ENCODE peak calls at places on chromosomes 4 and X, in six cellular contexts. C is psoas muscle, Q is HCT116, O is A549, E is mammary epithelial cell, U is substantia nigra. L is an unnamed sample.

GRCh38 chrX:116317409-116317808 is 119.0 kb upstream of the SLC6A14 start:
- DNase-seq in U (no peak), C (no peak), E (peak), O (no peak), Q (no peak), L (no peak)

GRCh38 chr4:88456757-88457306 is at the start of gene HERC5:
- DNase-seq in U (peak), E (peak), Q (peak), C (peak), O (peak), L (peak)

GRCh38 chrX:85505801-85506200 is 126.3 kb upstream of the POF1B start:
- DNase-seq in U (no peak), E (no peak), Q (no peak), O (no peak), C (no peak), L (no peak)

GRCh38 chrX:120517936-120518335 is 42.8 kb downstream of the CUL4B start:
- DNase-seq in Q (no peak), U (no peak), E (peak), C (no peak), O (no peak), L (peak)

GRCh38 chr4:4461850-4462249 is 74.9 kb downstream of the NSG1 start:
- DNase-seq in C (peak), U (no peak), E (no peak), O (no peak), Q (no peak), L (no peak)

GRCh38 chrX:54695816-54696487 is 102.1 kb downstream of the ITIH6 start:
- DNase-seq in C (no peak), E (no peak), Q (no peak), O (no peak), U (no peak), L (no peak)

GRCh38 chr4:82713856-82714255 is 84.7 kb downstream of the SCD5 start:
- DNase-seq in E (peak), Q (no peak), C (no peak), U (no peak), O (no peak), L (no peak)

GRCh38 chrX:44352739-44353138 is 9.3 kb upstream of the EFHC2 start:
- DNase-seq in O (no peak), E (peak), Q (no peak), U (no peak), C (no peak), L (no peak)

GRCh38 chr4:150828159-150828558 is 186.9 kb downstream of the LRBA start:
- DNase-seq in E (no peak), O (no peak), Q (no peak), C (no peak), U (no peak), L (no peak)

GRCh38 chrX:40278340-40279090 is 180.8 kb upstream of the BCOR start:
- DNase-seq in U (no peak), O (peak), Q (no peak), E (no peak), C (no peak), L (no peak)

GRCh38 chrX:9681422-9681821 is 84.2 kb downstream of the GPR143 start:
- DNase-seq in C (no peak), E (no peak), Q (no peak), O (no peak), U (no peak), L (no peak)

GRCh38 chrX:123738378-123738955 is 5.6 kb upstream of the THOC2 start:
- DNase-seq in E (no peak), O (peak), C (no peak), U (no peak), Q (no peak), L (no peak)

GRCh38 chr4:169811476-169811875 is 53.7 kb upstream of the HPF1 start:
- DNase-seq in U (no peak), O (no peak), E (no peak), C (no peak), Q (no peak), L (no peak)

GRCh38 chrX:110180928-110181310 is 137.0 kb downstream of the AMMECR1 start:
- DNase-seq in E (peak), C (no peak), Q (peak), O (peak), U (no peak), L (no peak)

GRCh38 chrX:50978920-50979660 is 68.6 kb downstream of the BMP15 start:
- DNase-seq in C (no peak), E (no peak), Q (no peak), O (no peak), U (no peak), L (no peak)

GRCh38 chr4:26009502-26009901 is 95.5 kb downstream of the SMIM20 start:
- DNase-seq in Q (no peak), C (no peak), U (no peak), O (no peak), E (no peak), L (no peak)

GRCh38 chr4:55921093-55921492 is 27.7 kb upstream of the CEP135 start:
- DNase-seq in C (no peak), U (no peak), E (peak), Q (no peak), O (no peak), L (no peak)

GRCh38 chr4:16259531-16260246 is 33.4 kb upstream of the TAPT1 start:
- DNase-seq in E (no peak), O (no peak), Q (no peak), C (no peak), U (no peak), L (no peak)

GRCh38 chrX:23907496-23908218 is at the start of the genes APOO and CXorf58:
- DNase-seq in Q (peak), C (peak), E (peak), U (peak), O (peak), L (peak)

GRCh38 chr4:8560265-8561047 is 19.7 kb upstream of the GPR78 start:
- DNase-seq in Q (no peak), U (no peak), O (peak), E (no peak), C (no peak), L (no peak)

GRCh38 chr4:184170996-184171395 is 46.7 kb downstream of the ENPP6 start:
- DNase-seq in C (no peak), O (no peak), Q (no peak), E (peak), U (no peak), L (peak)

GRCh38 chrX:41478397-41478911 is 31.3 kb downstream of the NYX start:
- DNase-seq in C (no peak), Q (no peak), E (no peak), O (no peak), U (no peak), L (no peak)

GRCh38 chrX:16612257-16612987 is 37.5 kb upstream of the S100G start:
- DNase-seq in C (no peak), U (no peak), E (no peak), O (no peak), Q (no peak), L (no peak)
- H3K27ac ChIP-seq in C (no peak), U (no peak), E (no peak), O (no peak), Q (no peak), L (no peak)

GRCh38 chr4:85956296-85956955 is 403.4 kb downstream of the MAPK10 start:
- DNase-seq in Q (no peak), E (no peak), U (no peak), O (no peak), C (no peak), L (no peak)
- H3K27ac ChIP-seq in Q (no peak), E (no peak), U (no peak), O (no peak), C (no peak), L (no peak)

DNA sequence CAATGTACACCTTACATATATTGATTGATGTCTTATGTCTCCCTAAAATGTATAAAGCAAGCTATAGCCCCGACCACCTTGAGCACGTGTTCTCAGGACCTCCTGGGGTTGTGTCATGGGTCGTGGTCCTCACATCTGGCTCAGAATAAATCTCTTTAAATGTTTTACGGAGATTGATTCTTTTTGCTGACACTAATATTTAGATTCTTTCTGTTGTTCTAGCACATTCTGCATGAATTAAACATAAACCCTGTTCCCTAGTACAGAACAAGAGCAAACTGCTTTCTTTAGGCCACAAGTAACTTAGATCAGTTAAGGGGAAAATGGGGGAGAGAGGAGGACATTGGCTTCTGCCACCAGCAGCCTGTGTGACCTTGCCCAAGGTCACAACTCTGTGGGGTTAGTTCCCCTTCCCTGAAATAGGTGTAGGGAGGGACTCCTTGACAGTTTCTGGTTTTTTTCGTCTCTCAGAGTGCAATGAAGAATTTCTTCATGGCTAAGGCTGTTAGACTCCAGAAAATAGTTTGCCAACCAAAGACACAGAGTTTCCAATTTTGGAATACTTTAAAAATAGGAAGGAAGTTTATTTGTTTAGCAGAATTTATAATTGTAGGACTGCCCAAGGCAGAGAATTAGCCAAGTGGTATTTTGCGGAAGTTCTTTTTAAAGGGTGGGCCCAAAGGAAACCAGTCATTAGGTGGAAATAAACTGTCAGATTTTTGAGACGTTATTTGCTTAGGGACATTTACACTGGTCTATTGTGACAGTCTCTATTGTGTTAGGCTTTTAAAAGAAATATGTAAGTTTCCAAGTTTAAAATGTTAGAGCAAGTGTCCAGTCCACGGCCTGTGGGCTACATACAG is 29.4 kb downstream of the PTTG2 start:
- DNase-seq in O (no peak), E (no peak), U (no peak), Q (no peak), C (no peak), L (no peak)
- H3K27ac ChIP-seq in O (no peak), E (no peak), U (no peak), Q (no peak), C (peak), L (no peak)

DNA sequence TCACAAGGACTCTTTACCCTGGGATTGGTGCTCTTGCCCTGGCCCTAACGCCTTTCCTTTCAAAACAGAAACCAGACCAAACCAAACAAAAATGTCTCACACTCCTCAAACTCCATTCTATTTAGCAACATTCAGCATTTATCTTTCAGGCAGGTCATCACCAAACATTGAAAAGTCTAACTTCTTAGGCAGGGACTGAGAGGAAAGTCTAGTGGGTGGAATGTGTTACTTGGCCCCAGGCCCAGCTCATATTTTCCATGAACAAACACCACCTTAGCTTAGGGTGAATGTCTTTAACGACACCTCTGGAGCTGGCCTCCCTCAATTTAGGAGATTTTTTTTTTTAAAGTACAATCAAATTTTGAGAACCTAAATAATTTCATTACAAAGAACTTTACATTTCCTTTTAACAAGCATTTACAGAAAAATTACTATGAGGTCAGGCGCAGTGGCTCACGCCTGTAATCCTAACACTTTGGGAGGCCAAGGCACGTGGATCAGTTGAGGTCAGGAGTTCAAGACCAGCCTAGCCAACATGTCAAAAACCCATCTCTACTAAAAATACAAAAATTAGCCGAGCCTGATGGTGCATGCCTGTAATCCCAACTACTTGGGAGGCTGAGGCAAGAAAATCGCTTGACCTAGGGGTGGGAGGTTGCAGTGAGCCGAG is 10.2 kb upstream of the N4BP2 start:
- DNase-seq in U (no peak), C (no peak), Q (no peak), O (peak), E (peak), L (peak)
- H3K27ac ChIP-seq in U (no peak), C (no peak), Q (no peak), O (peak), E (no peak), L (no peak)